ENCODE peak calls at places on chromosomes 2 and 18, in seven cellular contexts. One of them, this sample, is unnamed.

GRCh38 chr2:160489096-160489495 is 4.5 kb downstream of the RBMS1 start:
- DNase-seq in SK-N-SH: no peak
- DNase-seq in right lobe of liver: no peak
- DNase-seq in suprapubic skin: no peak
- DNase-seq in heart left ventricle: no peak
- DNase-seq in mammary epithelial cell: peak
- DNase-seq in dorsolateral prefrontal cortex: no peak
- DNase-seq in this sample: no peak

GRCh38 chr2:132621131-132621875 is 48.7 kb downstream of the LYPD1 start:
- DNase-seq in SK-N-SH: no peak
- DNase-seq in right lobe of liver: no peak
- DNase-seq in suprapubic skin: no peak
- DNase-seq in heart left ventricle: no peak
- DNase-seq in mammary epithelial cell: peak
- DNase-seq in dorsolateral prefrontal cortex: no peak
- DNase-seq in this sample: no peak

GRCh38 chr2:160241251-160242137 is 41.4 kb upstream of the ITGB6 start:
- DNase-seq in SK-N-SH: peak
- DNase-seq in right lobe of liver: no peak
- DNase-seq in suprapubic skin: no peak
- DNase-seq in heart left ventricle: peak
- DNase-seq in mammary epithelial cell: peak
- DNase-seq in dorsolateral prefrontal cortex: no peak
- DNase-seq in this sample: no peak

GRCh38 chr2:84876369-84876768 is 4.5 kb downstream of the TRABD2A start:
- DNase-seq in SK-N-SH: no peak
- DNase-seq in right lobe of liver: no peak
- DNase-seq in suprapubic skin: no peak
- DNase-seq in heart left ventricle: no peak
- DNase-seq in mammary epithelial cell: no peak
- DNase-seq in dorsolateral prefrontal cortex: no peak
- DNase-seq in this sample: no peak

GRCh38 chr2:40032650-40033319 is 253.7 kb upstream of the THUMPD2 start:
- DNase-seq in SK-N-SH: no peak
- DNase-seq in right lobe of liver: no peak
- DNase-seq in suprapubic skin: no peak
- DNase-seq in heart left ventricle: no peak
- DNase-seq in mammary epithelial cell: peak
- DNase-seq in dorsolateral prefrontal cortex: no peak
- DNase-seq in this sample: no peak

GRCh38 chr2:26731714-26732113 is 32.4 kb upstream of the SLC35F6 start:
- DNase-seq in SK-N-SH: peak
- DNase-seq in right lobe of liver: no peak
- DNase-seq in suprapubic skin: no peak
- DNase-seq in heart left ventricle: no peak
- DNase-seq in mammary epithelial cell: no peak
- DNase-seq in dorsolateral prefrontal cortex: no peak
- DNase-seq in this sample: no peak

GRCh38 chr2:159873136-159873728 is 75.2 kb upstream of the CD302 start:
- DNase-seq in SK-N-SH: no peak
- DNase-seq in right lobe of liver: no peak
- DNase-seq in suprapubic skin: no peak
- DNase-seq in heart left ventricle: no peak
- DNase-seq in mammary epithelial cell: no peak
- DNase-seq in dorsolateral prefrontal cortex: no peak
- DNase-seq in this sample: no peak

GRCh38 chr18:46134920-46135675 is 30.9 kb downstream of the HAUS1 start:
- DNase-seq in SK-N-SH: no peak
- DNase-seq in right lobe of liver: no peak
- DNase-seq in suprapubic skin: no peak
- DNase-seq in heart left ventricle: peak
- DNase-seq in mammary epithelial cell: no peak
- DNase-seq in dorsolateral prefrontal cortex: no peak
- DNase-seq in this sample: no peak

GRCh38 chr2:223215136-223215535 is 163.1 kb downstream of the KCNE4 start:
- DNase-seq in SK-N-SH: no peak
- DNase-seq in right lobe of liver: no peak
- DNase-seq in suprapubic skin: no peak
- DNase-seq in heart left ventricle: no peak
- DNase-seq in mammary epithelial cell: no peak
- DNase-seq in dorsolateral prefrontal cortex: no peak
- DNase-seq in this sample: no peak

GRCh38 chr18:22422909-22423548 is 5.3 kb upstream of the CTAGE1 start:
- DNase-seq in SK-N-SH: no peak
- DNase-seq in right lobe of liver: peak
- DNase-seq in suprapubic skin: no peak
- DNase-seq in heart left ventricle: peak
- DNase-seq in mammary epithelial cell: peak
- DNase-seq in dorsolateral prefrontal cortex: no peak
- DNase-seq in this sample: no peak

GRCh38 chr2:224997802-224998201 is 44.5 kb downstream of the DOCK10 start:
- DNase-seq in SK-N-SH: no peak
- DNase-seq in right lobe of liver: no peak
- DNase-seq in suprapubic skin: no peak
- DNase-seq in heart left ventricle: peak
- DNase-seq in mammary epithelial cell: no peak
- DNase-seq in dorsolateral prefrontal cortex: no peak
- DNase-seq in this sample: no peak

GRCh38 chr2:36500072-36500471 is 97.9 kb downstream of the FEZ2 start:
- DNase-seq in SK-N-SH: no peak
- DNase-seq in right lobe of liver: no peak
- DNase-seq in suprapubic skin: no peak
- DNase-seq in heart left ventricle: no peak
- DNase-seq in mammary epithelial cell: no peak
- DNase-seq in dorsolateral prefrontal cortex: no peak
- DNase-seq in this sample: no peak

GRCh38 chr2:228644199-228644598 is 462.7 kb upstream of the SPHKAP start:
- DNase-seq in SK-N-SH: no peak
- DNase-seq in right lobe of liver: no peak
- DNase-seq in suprapubic skin: no peak
- DNase-seq in heart left ventricle: no peak
- DNase-seq in mammary epithelial cell: no peak
- DNase-seq in dorsolateral prefrontal cortex: no peak
- DNase-seq in this sample: no peak

GRCh38 chr2:181203412-181203811 is 223.0 kb downstream of the UBE2E3 start:
- DNase-seq in SK-N-SH: no peak
- DNase-seq in right lobe of liver: no peak
- DNase-seq in suprapubic skin: no peak
- DNase-seq in heart left ventricle: no peak
- DNase-seq in mammary epithelial cell: peak
- DNase-seq in dorsolateral prefrontal cortex: no peak
- DNase-seq in this sample: no peak

GRCh38 chr18:10417679-10418078 is 36.8 kb upstream of the APCDD1 start:
- DNase-seq in SK-N-SH: no peak
- DNase-seq in right lobe of liver: no peak
- DNase-seq in suprapubic skin: no peak
- DNase-seq in heart left ventricle: no peak
- DNase-seq in mammary epithelial cell: no peak
- DNase-seq in dorsolateral prefrontal cortex: no peak
- DNase-seq in this sample: no peak

GRCh38 chr2:10830203-10830602 is 17.6 kb upstream of the PDIA6 start:
- DNase-seq in SK-N-SH: no peak
- DNase-seq in right lobe of liver: peak
- DNase-seq in suprapubic skin: no peak
- DNase-seq in heart left ventricle: no peak
- DNase-seq in mammary epithelial cell: no peak
- DNase-seq in dorsolateral prefrontal cortex: no peak
- DNase-seq in this sample: no peak

GRCh38 chr18:22552899-22553460 is 135.3 kb upstream of the CTAGE1 start:
- DNase-seq in SK-N-SH: no peak
- DNase-seq in right lobe of liver: no peak
- DNase-seq in suprapubic skin: no peak
- DNase-seq in heart left ventricle: no peak
- DNase-seq in mammary epithelial cell: no peak
- DNase-seq in dorsolateral prefrontal cortex: no peak
- DNase-seq in this sample: no peak

GRCh38 chr18:49406863-49407262 is 53.6 kb downstream of the DYM start:
- DNase-seq in SK-N-SH: no peak
- DNase-seq in right lobe of liver: no peak
- DNase-seq in suprapubic skin: no peak
- DNase-seq in heart left ventricle: no peak
- DNase-seq in mammary epithelial cell: no peak
- DNase-seq in dorsolateral prefrontal cortex: no peak
- DNase-seq in this sample: no peak

GRCh38 chr18:49411928-49412327 is 48.5 kb downstream of the DYM start:
- DNase-seq in SK-N-SH: no peak
- DNase-seq in right lobe of liver: no peak
- DNase-seq in suprapubic skin: no peak
- DNase-seq in heart left ventricle: no peak
- DNase-seq in mammary epithelial cell: no peak
- DNase-seq in dorsolateral prefrontal cortex: no peak
- DNase-seq in this sample: no peak

GRCh38 chr18:49412673-49413072 is 47.8 kb downstream of the DYM start:
- DNase-seq in SK-N-SH: no peak
- DNase-seq in right lobe of liver: no peak
- DNase-seq in suprapubic skin: no peak
- DNase-seq in heart left ventricle: no peak
- DNase-seq in mammary epithelial cell: no peak
- DNase-seq in dorsolateral prefrontal cortex: no peak
- DNase-seq in this sample: no peak
- H3K4me3 ChIP-seq in SK-N-SH: no peak
- H3K4me3 ChIP-seq in right lobe of liver: no peak
- H3K4me3 ChIP-seq in suprapubic skin: no peak
- H3K4me3 ChIP-seq in heart left ventricle: no peak
- H3K4me3 ChIP-seq in mammary epithelial cell: no peak
- H3K4me3 ChIP-seq in dorsolateral prefrontal cortex: no peak
- H3K4me3 ChIP-seq in this sample: no peak

DNA sequence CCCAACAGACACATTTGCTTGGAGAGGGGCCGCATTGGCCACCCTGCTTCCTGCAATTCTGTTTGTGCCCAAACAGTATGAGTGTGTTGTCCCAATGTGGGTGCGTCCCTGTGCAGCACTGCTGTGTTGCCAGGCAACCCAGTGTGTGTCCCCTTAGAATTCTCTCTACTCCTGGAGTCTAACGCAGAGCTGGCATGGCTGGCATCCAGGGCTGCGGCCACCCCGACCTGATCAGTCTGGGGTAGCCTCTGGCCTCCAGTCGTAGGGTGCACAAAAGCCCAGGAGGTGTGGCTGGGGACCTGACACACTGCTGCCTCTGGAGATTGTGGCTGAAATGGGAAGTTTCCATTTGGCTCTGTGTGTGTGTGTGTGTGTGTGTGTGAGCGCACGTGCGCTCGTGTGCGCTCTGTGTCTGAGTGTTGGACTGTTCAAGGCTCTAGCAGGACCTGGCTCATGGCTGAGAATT is 48.0 kb downstream of the TEX44 start:
- DNase-seq in SK-N-SH: no peak
- DNase-seq in right lobe of liver: no peak
- DNase-seq in suprapubic skin: peak
- DNase-seq in heart left ventricle: peak
- DNase-seq in mammary epithelial cell: no peak
- DNase-seq in dorsolateral prefrontal cortex: peak
- DNase-seq in this sample: no peak
- H3K27ac ChIP-seq in SK-N-SH: no peak
- H3K27ac ChIP-seq in right lobe of liver: peak
- H3K27ac ChIP-seq in suprapubic skin: peak
- H3K27ac ChIP-seq in heart left ventricle: peak
- H3K27ac ChIP-seq in mammary epithelial cell: no peak
- H3K27ac ChIP-seq in dorsolateral prefrontal cortex: peak
- H3K27ac ChIP-seq in this sample: peak

DNA sequence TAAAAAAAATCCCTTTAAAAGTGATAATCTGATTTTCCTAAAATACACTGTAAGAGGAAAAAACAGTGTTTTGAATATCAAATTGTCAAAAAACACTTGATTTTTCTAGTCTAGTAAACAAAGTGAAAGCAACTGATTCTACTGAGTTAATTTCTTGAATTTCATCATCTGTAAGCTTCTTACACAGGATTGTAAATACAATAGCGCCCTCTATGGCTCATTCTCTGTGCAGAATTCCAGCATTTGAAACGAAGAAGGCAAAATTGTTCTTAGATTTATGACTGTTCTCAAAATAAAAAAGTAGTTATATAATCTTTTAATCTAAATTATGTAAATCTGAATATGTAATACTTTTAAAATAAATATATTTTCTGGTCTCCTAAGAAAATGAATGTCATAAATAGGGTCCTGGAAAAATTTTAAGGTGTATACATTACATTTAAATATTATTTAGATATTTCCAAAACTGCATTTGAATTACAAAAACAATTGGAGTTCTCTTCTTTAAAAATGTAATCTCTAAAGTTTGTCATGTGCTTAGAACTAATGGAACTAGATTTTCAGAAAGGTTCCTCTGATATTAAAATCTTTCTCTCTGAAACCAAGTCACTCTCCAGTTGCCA is 176.9 kb upstream of the MC4R start:
- DNase-seq in SK-N-SH: peak
- DNase-seq in right lobe of liver: no peak
- DNase-seq in suprapubic skin: no peak
- DNase-seq in heart left ventricle: no peak
- DNase-seq in mammary epithelial cell: peak
- DNase-seq in dorsolateral prefrontal cortex: no peak
- DNase-seq in this sample: no peak
- TF ChIP-seq CTCF in SK-N-SH: peak
- TF ChIP-seq CTCF in right lobe of liver: peak
- TF ChIP-seq CTCF in suprapubic skin: peak
- TF ChIP-seq CTCF in heart left ventricle: peak
- TF ChIP-seq CTCF in mammary epithelial cell: peak
- TF ChIP-seq CTCF in dorsolateral prefrontal cortex: peak
- TF ChIP-seq CTCF in this sample: peak

GRCh38 chr2:238816296-238816695 is 31.6 kb upstream of the TWIST2 start:
- DNase-seq in SK-N-SH: no peak
- DNase-seq in right lobe of liver: no peak
- DNase-seq in suprapubic skin: no peak
- DNase-seq in heart left ventricle: no peak
- DNase-seq in mammary epithelial cell: no peak
- DNase-seq in dorsolateral prefrontal cortex: no peak
- DNase-seq in this sample: no peak

GRCh38 chr2:238818576-238818975 is 29.3 kb upstream of the TWIST2 start:
- DNase-seq in SK-N-SH: no peak
- DNase-seq in right lobe of liver: no peak
- DNase-seq in suprapubic skin: no peak
- DNase-seq in heart left ventricle: no peak
- DNase-seq in mammary epithelial cell: no peak
- DNase-seq in dorsolateral prefrontal cortex: no peak
- DNase-seq in this sample: no peak

GRCh38 chr2:238814815-238815214 is 33.1 kb upstream of the TWIST2 start:
- DNase-seq in SK-N-SH: no peak
- DNase-seq in right lobe of liver: no peak
- DNase-seq in suprapubic skin: no peak
- DNase-seq in heart left ventricle: no peak
- DNase-seq in mammary epithelial cell: no peak
- DNase-seq in dorsolateral prefrontal cortex: no peak
- DNase-seq in this sample: no peak

GRCh38 chr2:238817931-238818330 is 30.0 kb upstream of the TWIST2 start:
- DNase-seq in SK-N-SH: no peak
- DNase-seq in right lobe of liver: no peak
- DNase-seq in suprapubic skin: no peak
- DNase-seq in heart left ventricle: no peak
- DNase-seq in mammary epithelial cell: no peak
- DNase-seq in dorsolateral prefrontal cortex: no peak
- DNase-seq in this sample: no peak

DNA sequence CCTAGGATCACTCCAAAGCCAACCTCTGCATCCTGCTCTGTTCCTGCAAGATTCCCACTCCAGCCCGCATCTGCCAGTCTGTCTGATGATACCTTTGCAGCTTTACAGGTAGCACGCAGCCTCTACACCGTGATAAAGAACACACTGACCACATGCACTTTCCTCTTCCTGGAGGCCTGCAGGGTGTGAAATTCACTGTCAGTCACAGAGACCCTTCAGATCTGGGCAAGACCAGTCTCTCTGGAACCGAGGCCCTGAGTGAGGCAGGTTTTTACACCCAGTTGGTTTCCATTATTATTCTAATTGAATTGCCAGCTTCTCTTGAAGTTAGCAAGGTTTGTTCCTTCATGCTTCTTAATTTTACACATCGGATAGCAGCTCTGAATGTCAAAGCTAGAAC is 30.5 kb upstream of the TWIST2 start:
- DNase-seq in SK-N-SH: no peak
- DNase-seq in right lobe of liver: no peak
- DNase-seq in suprapubic skin: no peak
- DNase-seq in heart left ventricle: no peak
- DNase-seq in mammary epithelial cell: no peak
- DNase-seq in dorsolateral prefrontal cortex: no peak
- DNase-seq in this sample: no peak
- H3K4me3 ChIP-seq in SK-N-SH: no peak
- H3K4me3 ChIP-seq in right lobe of liver: no peak
- H3K4me3 ChIP-seq in suprapubic skin: no peak
- H3K4me3 ChIP-seq in heart left ventricle: no peak
- H3K4me3 ChIP-seq in mammary epithelial cell: no peak
- H3K4me3 ChIP-seq in dorsolateral prefrontal cortex: no peak
- H3K4me3 ChIP-seq in this sample: no peak